ENCODE peak calls at places on chromosomes 11 and 22, in nine cellular contexts. E, T, N, V, M, L, B, R and O are unnamed samples.

GRCh38 chr11:23988381-23989006 is 508.4 kb upstream of the LUZP2 start:
- DNase-seq in M (no peak), T (no peak), R (no peak), B (no peak), E (no peak), V (no peak), L (no peak), N (no peak), O (no peak)

GRCh38 chr22:49983148-49984042 is 22.8 kb downstream of the PIM3 start:
- DNase-seq in M (no peak), N (no peak), L (no peak), R (no peak), T (no peak), E (no peak), V (no peak), B (peak; percentile 68), O (no peak)

GRCh38 chr11:69201048-69201365 is 45.3 kb downstream of the SMIM38 start:
- DNase-seq in V (no peak), E (no peak), T (no peak), L (no peak), M (no peak), R (peak; percentile 66), N (no peak), B (no peak), O (no peak)

GRCh38 chr11:11731311-11732083 is 109.7 kb upstream of the GALNT18 start:
- DNase-seq in N (no peak), B (no peak), M (no peak), L (peak; percentile 14), E (peak; percentile 4), R (peak; percentile 15), V (peak; percentile 95), T (peak; percentile 20), O (peak; percentile 11)

GRCh38 chr11:32884770-32885384 is 7.7 kb upstream of the QSER1 start:
- DNase-seq in E (peak; percentile 42), B (no peak), V (no peak), N (no peak), T (no peak), R (no peak), L (peak; percentile 39), M (no peak), O (no peak)

GRCh38 chr11:102928247-102928646 is 27.3 kb downstream of the MMP13 start:
- DNase-seq in M (no peak), V (no peak), E (no peak), R (no peak), B (no peak), T (no peak), L (no peak), N (no peak), O (no peak)

GRCh38 chr22:38257170-38257569 is 15.6 kb downstream of the TMEM184B start:
- DNase-seq in V (no peak), L (peak; percentile 58), E (no peak), M (no peak), T (no peak), N (no peak), B (no peak), R (no peak), O (no peak)

GRCh38 chr11:66324626-66325025 is 7.8 kb upstream of the CD248 start:
- DNase-seq in B (no peak), L (no peak), M (no peak), T (no peak), N (no peak), R (no peak), V (no peak), E (no peak), O (no peak)

GRCh38 chr11:108474664-108475485 is 7.5 kb upstream of the C11orf65 start:
- DNase-seq in E (no peak), N (no peak), V (no peak), L (peak; percentile 54), T (no peak), B (no peak), M (no peak), R (no peak), O (no peak)

GRCh38 chr11:75265851-75266531 is 25.4 kb downstream of the TPBGL start:
- DNase-seq in B (peak; percentile 38), V (no peak), L (no peak), M (no peak), R (no peak), N (no peak), T (no peak), E (no peak), O (no peak)

GRCh38 chr11:27705873-27706820 is 5.9 kb upstream of the BDNF start:
- DNase-seq in M (no peak), N (no peak), L (peak; percentile 42), E (peak; percentile 41), V (peak; percentile 33), T (no peak), R (peak; percentile 7), B (no peak), O (no peak)

GRCh38 chr11:15826826-15827225 is 529.5 kb downstream of the SOX6 start:
- DNase-seq in L (peak; percentile 18), M (no peak), E (peak; percentile 53), T (peak; percentile 31), N (no peak), V (peak; percentile 54), R (peak; percentile 46), B (peak; percentile 80), O (peak; percentile 5)

GRCh38 chr11:76215946-76216345 is 9.6 kb upstream of the WNT11 start:
- DNase-seq in V (no peak), L (no peak), M (no peak), B (peak; percentile 30), E (no peak), N (no peak), R (no peak), T (no peak), O (no peak)

GRCh38 chr11:45665206-45665932 is at the start of gene CHST1:
- DNase-seq in B (peak; percentile 84), V (peak; percentile 63), R (peak; percentile 56), L (peak; percentile 34), N (no peak), E (no peak), M (peak; percentile 67), T (no peak), O (peak; percentile 81)

GRCh38 chr11:15558513-15559181 is 443.9 kb downstream of the INSC start:
- DNase-seq in V (no peak), T (no peak), R (no peak), N (no peak), B (no peak), E (no peak), L (no peak), M (no peak), O (no peak)

GRCh38 chr11:131373326-131373725 is 2.9 kb downstream of the NTM start:
- DNase-seq in B (no peak), E (no peak), N (no peak), L (no peak), R (no peak), T (no peak), M (no peak), V (no peak), O (no peak)

GRCh38 chr22:50252081-50253045 is 1.3 kb upstream of the HDAC10 start:
- DNase-seq in T (no peak), N (peak; percentile 39), L (peak; percentile 62), E (peak; percentile 83), B (peak; percentile 88), V (peak; percentile 39), R (no peak), M (peak; percentile 84), O (no peak)

GRCh38 chr11:121762820-121763219 is 310.1 kb upstream of the SORL1-AS1 start:
- DNase-seq in E (no peak), B (no peak), T (no peak), V (peak; percentile 98), L (no peak), R (peak; percentile 81), M (no peak), N (no peak), O (no peak)

GRCh38 chr11:18463439-18463838 is 7.8 kb downstream of the LDHAL6A start:
- DNase-seq in M (no peak), R (no peak), N (no peak), E (no peak), L (no peak), T (no peak), V (no peak), B (no peak), O (no peak)

GRCh38 chr11:92972248-92972647 is 2.8 kb downstream of the MTNR1B start:
- DNase-seq in T (no peak), N (no peak), E (no peak), R (no peak), L (no peak), V (no peak), B (no peak), M (no peak), O (no peak)

GRCh38 chr11:28606930-28607329 is 498.7 kb downstream of the METTL15 start:
- DNase-seq in B (no peak), M (no peak), T (no peak), E (peak; percentile 51), L (no peak), V (no peak), R (no peak), N (no peak), O (no peak)

GRCh38 chr11:34080609-34081008 is 24.8 kb upstream of the NAT10 start:
- DNase-seq in V (no peak), N (no peak), T (no peak), L (no peak), B (no peak), M (no peak), R (no peak), E (no peak), O (no peak)

GRCh38 chr11:71252782-71253730 is 679 bp upstream of the SHANK2 start:
- DNase-seq in B (no peak), T (no peak), E (peak; percentile 63), V (no peak), N (no peak), L (peak; percentile 72), M (peak; percentile 62), R (no peak), O (no peak)

GRCh38 chr22:27554106-27554814 is 247.3 kb downstream of the MN1 start:
- DNase-seq in N (no peak), L (no peak), E (no peak), V (no peak), M (peak; percentile 30), B (no peak), R (no peak), T (no peak), O (no peak)

GRCh38 chr11:78034623-78035022 is 11.5 kb upstream of the KCTD14 start:
- DNase-seq in E (no peak), T (no peak), V (no peak), L (no peak), M (no peak), R (no peak), B (no peak), N (no peak), O (no peak)

GRCh38 chr11:102716527-102716926 is 8.2 kb downstream of the MMP8 start:
- DNase-seq in N (no peak), V (no peak), L (no peak), E (no peak), B (no peak), M (no peak), R (no peak), T (no peak), O (no peak)

GRCh38 chr11:71194702-71195101 is 57.7 kb downstream of the SHANK2 start:
- DNase-seq in M (no peak), R (no peak), N (no peak), V (no peak), E (peak; percentile 17), B (no peak), T (no peak), L (no peak), O (no peak)

GRCh38 chr11:111663820-111664219 is 61.6 kb downstream of the SIK2 start:
- DNase-seq in B (no peak), M (peak; percentile 73), R (no peak), N (no peak), L (no peak), T (peak; percentile 19), V (no peak), E (peak; percentile 37), O (no peak)

GRCh38 chr11:116412118-116412889 is 360.5 kb downstream of the BUD13 start:
- DNase-seq in B (no peak), N (no peak), L (no peak), E (peak; percentile 35), T (no peak), M (no peak), V (no peak), R (no peak), O (no peak)

GRCh38 chr11:69232821-69233760 is 60.9 kb upstream of the MYEOV start:
- DNase-seq in M (peak; percentile 24), N (no peak), R (no peak), L (no peak), E (no peak), T (no peak), V (no peak), B (no peak), O (no peak)

GRCh38 chr11:47391077-47391583 is 12.8 kb upstream of the SPI1 start:
- DNase-seq in E (no peak), B (peak; percentile 80), V (no peak), M (no peak), L (peak; percentile 44), R (no peak), T (no peak), N (no peak), O (no peak)